ENCODE peak calls at places on chromosomes 13 and 19, in four cellular contexts. One of them, this sample, is unnamed.

GRCh38 chr19:1882089-1882785 is 3.1 kb downstream of the ABHD17A start:
- DNase-seq in fibroblast of lung: no peak
- DNase-seq in GM12864: no peak
- DNase-seq in activated CD4-positive, alpha-beta T cell treated with anti-CD3 and anti-CD28 coated beads for 36 hours: peak
- DNase-seq in this sample: no peak

GRCh38 chr13:39485314-39485700 is 117.7 kb downstream of the LHFPL6 start:
- DNase-seq in fibroblast of lung: no peak
- DNase-seq in GM12864: no peak
- DNase-seq in activated CD4-positive, alpha-beta T cell treated with anti-CD3 and anti-CD28 coated beads for 36 hours: no peak
- DNase-seq in this sample: no peak

GRCh38 chr13:111243981-111244380 is 76.5 kb upstream of the TEX29 start:
- DNase-seq in fibroblast of lung: no peak
- DNase-seq in GM12864: no peak
- DNase-seq in activated CD4-positive, alpha-beta T cell treated with anti-CD3 and anti-CD28 coated beads for 36 hours: no peak
- DNase-seq in this sample: no peak

GRCh38 chr19:28602675-28603298 is 610.2 kb downstream of the UQCRFS1 start:
- DNase-seq in fibroblast of lung: no peak
- DNase-seq in GM12864: no peak
- DNase-seq in activated CD4-positive, alpha-beta T cell treated with anti-CD3 and anti-CD28 coated beads for 36 hours: no peak
- DNase-seq in this sample: no peak

GRCh38 chr13:72864142-72865035 is 82.5 kb downstream of the PIBF1 start:
- DNase-seq in fibroblast of lung: peak
- DNase-seq in GM12864: peak
- DNase-seq in activated CD4-positive, alpha-beta T cell treated with anti-CD3 and anti-CD28 coated beads for 36 hours: peak
- DNase-seq in this sample: peak

GRCh38 chr13:75178436-75178835 is 303.5 kb downstream of the TBC1D4 start:
- DNase-seq in fibroblast of lung: no peak
- DNase-seq in GM12864: no peak
- DNase-seq in activated CD4-positive, alpha-beta T cell treated with anti-CD3 and anti-CD28 coated beads for 36 hours: no peak
- DNase-seq in this sample: no peak

GRCh38 chr19:3179739-3180293 is 1.2 kb downstream of the S1PR4 start:
- DNase-seq in fibroblast of lung: no peak
- DNase-seq in GM12864: no peak
- DNase-seq in activated CD4-positive, alpha-beta T cell treated with anti-CD3 and anti-CD28 coated beads for 36 hours: peak
- DNase-seq in this sample: no peak

GRCh38 chr13:48156466-48156865 is 61.6 kb upstream of the MED4 start:
- DNase-seq in fibroblast of lung: no peak
- DNase-seq in GM12864: no peak
- DNase-seq in activated CD4-positive, alpha-beta T cell treated with anti-CD3 and anti-CD28 coated beads for 36 hours: peak
- DNase-seq in this sample: no peak

GRCh38 chr13:48258430-48258829 is 25.4 kb downstream of the ITM2B start:
- DNase-seq in fibroblast of lung: no peak
- DNase-seq in GM12864: no peak
- DNase-seq in activated CD4-positive, alpha-beta T cell treated with anti-CD3 and anti-CD28 coated beads for 36 hours: no peak
- DNase-seq in this sample: no peak

GRCh38 chr13:30659980-30660379 is 42.3 kb downstream of the USPL1 start:
- DNase-seq in fibroblast of lung: no peak
- DNase-seq in GM12864: no peak
- DNase-seq in activated CD4-positive, alpha-beta T cell treated with anti-CD3 and anti-CD28 coated beads for 36 hours: no peak
- DNase-seq in this sample: no peak